ENCODE peak calls at places on chromosome 15, in seven cellular contexts. X, G, D, V, S, B and H are unnamed samples.

GRCh38 chr15:78739206-78739605 is 72.1 kb downstream of the ADAMTS7 start:
- DNase-seq in X (no peak), G (no peak), D (no peak), V (no peak), S (no peak), B (no peak), H (no peak)

GRCh38 chr15:27845535-27846369 is 253.4 kb downstream of the OCA2 start:
- DNase-seq in X (no peak), G (no peak), D (no peak), V (no peak), S (no peak), B (no peak), H (no peak)

GRCh38 chr15:69014454-69014853 is at the start of gene NOX5:
- DNase-seq in X (no peak), G (no peak), D (no peak), V (peak), S (no peak), B (peak), H (no peak)

GRCh38 chr15:67080900-67081431 is 15.6 kb downstream of the SMAD3 start:
- DNase-seq in X (no peak), G (no peak), D (no peak), V (peak), S (no peak), B (no peak), H (no peak)

GRCh38 chr15:90911906-90912769 is 9.0 kb downstream of the MAN2A2 start:
- DNase-seq in X (no peak), G (no peak), D (no peak), V (no peak), S (no peak), B (no peak), H (no peak)

GRCh38 chr15:100108346-100108745 is 233.4 kb downstream of the ADAMTS17 start:
- DNase-seq in X (no peak), G (no peak), D (no peak), V (no peak), S (no peak), B (no peak), H (no peak)

GRCh38 chr15:95326689-95327525 is 1003.6 kb upstream of the NR2F2 start:
- DNase-seq in X (no peak), G (no peak), D (no peak), V (no peak), S (no peak), B (no peak), H (no peak)

GRCh38 chr15:89785064-89785770 is 9.1 kb downstream of the MESP2 start:
- DNase-seq in X (no peak), G (no peak), D (no peak), V (no peak), S (no peak), B (no peak), H (no peak)

GRCh38 chr15:29968099-29968892 is 114.5 kb upstream of the GOLGA8J start:
- DNase-seq in X (no peak), G (peak), D (no peak), V (no peak), S (no peak), B (no peak), H (no peak)

GRCh38 chr15:62250176-62250575 is 85.1 kb upstream of the C2CD4B start:
- DNase-seq in X (no peak), G (no peak), D (no peak), V (no peak), S (no peak), B (no peak), H (no peak)

GRCh38 chr15:23064156-23064555 is 24.8 kb upstream of the TUBGCP5 start:
- DNase-seq in X (no peak), G (no peak), D (no peak), V (no peak), S (no peak), B (no peak), H (no peak)

GRCh38 chr15:66233487-66234415 is 19.8 kb downstream of the MEGF11 start:
- DNase-seq in X (no peak), G (no peak), D (peak), V (no peak), S (no peak), B (no peak), H (no peak)

GRCh38 chr15:63221346-63221745 is 31.9 kb downstream of the RAB8B start:
- DNase-seq in X (no peak), G (no peak), D (no peak), V (no peak), S (no peak), B (no peak), H (peak)